ENCODE peak calls at places on chromosomes 4 and X, in ten cellular contexts. V is stomach, U is ovary, W is esophagus squamous epithelium, N is transverse colon, S is testis, I is body of pancreas, B is tibial nerve, L is heart left ventricle, O is breast epithelium. C is an unnamed sample.

GRCh38 chr4:175330652-175331051 is 412.5 kb downstream of the ADAM29 start:
- DNase-seq in V (no peak), U (no peak), W (no peak), N (no peak), S (no peak), I (no peak), B (no peak), L (no peak), O (no peak), C (no peak)

GRCh38 chrX:31233941-31234496 is 162.2 kb upstream of the FTHL17 start:
- DNase-seq in V (no peak), U (no peak), W (no peak), N (no peak), S (no peak), I (no peak), B (no peak), L (no peak), O (no peak), C (no peak)

GRCh38 chr4:158964114-158964727 is 138.7 kb upstream of the RAPGEF2 start:
- DNase-seq in V (no peak), U (no peak), W (no peak), N (no peak), S (no peak), I (no peak), B (no peak), L (no peak), O (no peak), C (no peak)

GRCh38 chr4:87982446-87982845 is 6.9 kb downstream of the SPP1 start:
- DNase-seq in V (no peak), U (no peak), W (no peak), N (no peak), S (no peak), I (no peak), B (no peak), L (no peak), O (no peak), C (no peak)

GRCh38 chrX:136268051-136269048 is 17.1 kb upstream of the MAP7D3 start:
- DNase-seq in V (no peak), U (peak; percentile 32), W (no peak), N (peak; percentile 32), S (peak; percentile 40), I (peak; percentile 54), B (peak; percentile 23), L (no peak), O (no peak), C (no peak)

GRCh38 chr4:48902266-48902665 is 4.3 kb downstream of the OCIAD2 start:
- DNase-seq in V (peak; percentile 50), U (no peak), W (no peak), N (peak; percentile 36), S (no peak), I (no peak), B (no peak), L (no peak), O (no peak), C (no peak)

GRCh38 chr4:17528526-17529165 is 13.7 kb downstream of the CLRN2 start:
- DNase-seq in V (no peak), U (no peak), W (no peak), N (no peak), S (no peak), I (no peak), B (no peak), L (no peak), O (no peak), C (no peak)

GRCh38 chr4:15754323-15754722 is 23.8 kb upstream of the CD38 start:
- DNase-seq in V (no peak), U (no peak), W (no peak), N (no peak), S (no peak), I (no peak), B (no peak), L (no peak), O (no peak), C (no peak)

GRCh38 chr4:8914461-8915171 is 43.0 kb upstream of the HMX1 start:
- DNase-seq in V (peak; percentile 16), U (no peak), W (no peak), N (no peak), S (no peak), I (no peak), B (no peak), L (no peak), O (peak; percentile 46), C (peak; percentile 6)

GRCh38 chr4:93444860-93445259 is 383.7 kb upstream of the ATOH1 start:
- DNase-seq in V (no peak), U (no peak), W (no peak), N (no peak), S (no peak), I (no peak), B (no peak), L (no peak), O (no peak), C (no peak)

GRCh38 chr4:2292679-2293108 is 30.8 kb upstream of the MXD4 start:
- DNase-seq in V (no peak), U (no peak), W (no peak), N (no peak), S (no peak), I (no peak), B (no peak), L (no peak), O (no peak), C (no peak)

GRCh38 chr4:1278336-1278670 is 11.4 kb upstream of the MAEA start:
- DNase-seq in V (no peak), U (no peak), W (no peak), N (no peak), S (no peak), I (no peak), B (no peak), L (no peak), O (no peak), C (no peak)

GRCh38 chr4:3615386-3616286 is 83.4 kb upstream of the LRPAP1 start:
- DNase-seq in V (no peak), U (no peak), W (no peak), N (no peak), S (no peak), I (no peak), B (no peak), L (no peak), O (no peak), C (no peak)

GRCh38 chr4:64158648-64159326 is 250.5 kb downstream of the TECRL start:
- DNase-seq in V (peak; percentile 56), U (peak; percentile 44), W (no peak), N (peak; percentile 29), S (peak; percentile 84), I (peak; percentile 73), B (peak; percentile 33), L (no peak), O (no peak), C (no peak)

GRCh38 chr4:147511005-147511660 is 30.2 kb downstream of the EDNRA start:
- DNase-seq in V (no peak), U (no peak), W (no peak), N (no peak), S (no peak), I (no peak), B (no peak), L (no peak), O (no peak), C (no peak)

GRCh38 chr4:145525291-145525740 is 43.7 kb downstream of the SMAD1 start:
- DNase-seq in V (no peak), U (no peak), W (no peak), N (no peak), S (no peak), I (no peak), B (no peak), L (no peak), O (no peak), C (no peak)

GRCh38 chr4:153248641-153249198 is 44.5 kb downstream of the TRIM2 start:
- DNase-seq in V (no peak), U (no peak), W (no peak), N (no peak), S (peak; percentile 23), I (no peak), B (no peak), L (peak; percentile 64), O (no peak), C (peak; percentile 84)

GRCh38 chr4:92111493-92111892 is 192.3 kb upstream of the GRID2 start:
- DNase-seq in V (no peak), U (no peak), W (no peak), N (no peak), S (no peak), I (no peak), B (no peak), L (no peak), O (no peak), C (no peak)

GRCh38 chr4:40196260-40196659 is 571 bp upstream of the RHOH start:
- DNase-seq in V (no peak), U (no peak), W (no peak), N (no peak), S (no peak), I (no peak), B (no peak), L (no peak), O (no peak), C (no peak)
- H3K4me3 ChIP-seq in V (no peak overlapping the region), U (no peak overlapping the region), W (peak overlapping the region; percentile 31), N (no peak overlapping the region), S (no peak overlapping the region), I (no peak overlapping the region), B (no peak overlapping the region), L (no peak overlapping the region), O (no peak overlapping the region), C (no peak overlapping the region)

DNA sequence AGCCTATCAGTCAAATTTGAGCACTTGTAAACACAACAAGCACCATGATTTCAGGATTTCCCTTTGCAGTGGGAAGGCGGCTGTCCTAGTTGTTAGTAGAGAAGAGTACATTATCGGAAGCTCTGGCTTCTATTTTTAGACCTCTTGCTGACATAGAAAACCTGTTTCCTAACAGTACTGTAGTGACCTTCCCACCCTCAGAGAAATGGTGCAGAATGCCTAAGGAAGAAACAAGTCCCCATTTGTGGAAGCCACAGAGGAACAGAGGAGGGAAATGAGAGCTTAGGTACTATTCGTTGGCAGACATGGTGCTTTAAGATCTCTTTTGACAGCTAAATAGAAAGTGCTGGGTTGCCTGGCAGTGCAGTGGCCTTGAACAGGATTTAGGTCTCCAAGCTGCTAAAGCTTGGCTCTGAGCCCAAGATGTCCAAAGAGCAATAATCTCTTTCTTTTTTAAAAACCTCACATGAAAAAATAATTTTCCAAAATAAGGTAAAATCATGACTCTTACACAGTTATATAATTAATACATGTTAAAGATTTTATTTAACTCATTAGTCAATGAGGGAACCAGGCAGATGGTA is 24.9 kb downstream of the GLRA2 start:
- DNase-seq in V (no peak), U (peak; percentile 44), W (no peak), N (no peak), S (peak; percentile 17), I (peak; percentile 5), B (no peak), L (no peak), O (no peak), C (no peak)
- TF ChIP-seq POLR2A in V (no peak), U (no peak), W (no peak), N (no peak), S (no peak), I (no peak), B (no peak), L (no peak), O (no peak), C (no peak)

GRCh38 chr4:68960294-68961163 is 8.9 kb upstream of the UGT2A3 start:
- DNase-seq in V (no peak), U (no peak), W (no peak), N (no peak), S (no peak), I (no peak), B (no peak), L (no peak), O (no peak), C (no peak)
- TF ChIP-seq CTCF in V (no peak), U (no peak), W (no peak), N (no peak), S (no peak), I (no peak), B (no peak), L (no peak), O (no peak), C (no peak)

GRCh38 chr4:26268246-26268645 is 52.6 kb upstream of the RBPJ start:
- DNase-seq in V (no peak), U (no peak), W (no peak), N (no peak), S (no peak), I (no peak), B (no peak), L (no peak), O (no peak), C (no peak)
- H3K4me3 ChIP-seq in V (no peak overlapping the region), U (no peak overlapping the region), W (no peak overlapping the region), N (no peak overlapping the region), S (no peak overlapping the region), I (no peak overlapping the region), B (no peak overlapping the region), L (no peak overlapping the region), O (no peak overlapping the region), C (no peak overlapping the region)

C was measured in lower leg skin.